ENCODE peak calls at places on chromosomes 3 and 15, in eight cellular contexts. One of them, this sample, is unnamed.

GRCh38 chr3:120791958-120792357 is 49.4 kb downstream of the GTF2E1 start:
- DNase-seq in activated gamma-delta T cell treated with Interleukin-2 at 50 U/mL for 16 hours: no peak
- DNase-seq in CD4-positive, alpha-beta memory T cell: no peak
- DNase-seq in activated T-cell treated with anti-CD3 and anti-CD28 coated beads, Interleukin-2, amount 50 U/mL, for 72 hours: no peak
- DNase-seq in CD4-positive, alpha-beta T cell: no peak
- DNase-seq in activated CD4-positive, alpha-beta T cell treated with anti-CD3 and anti-CD28 coated beads for 4 hours: no peak
- DNase-seq in T1000: no peak
- DNase-seq in kidney epithelial cell: no peak
- DNase-seq in this sample: peak; percentile 49

GRCh38 chr15:41698779-41699178 is 38.6 kb downstream of the MGA start:
- DNase-seq in kidney epithelial cell: no peak
- DNase-seq in CD4-positive, alpha-beta memory T cell: no peak
- DNase-seq in activated gamma-delta T cell treated with Interleukin-2 at 50 U/mL for 16 hours: no peak
- DNase-seq in CD4-positive, alpha-beta T cell: no peak
- DNase-seq in activated T-cell treated with anti-CD3 and anti-CD28 coated beads, Interleukin-2, amount 50 U/mL, for 72 hours: no peak
- DNase-seq in T1000: no peak
- DNase-seq in activated CD4-positive, alpha-beta T cell treated with anti-CD3 and anti-CD28 coated beads for 4 hours: no peak
- DNase-seq in this sample: peak; percentile 4

GRCh38 chr15:42156266-42156922 is at the start of gene PLA2G4F:
- DNase-seq in activated T-cell treated with anti-CD3 and anti-CD28 coated beads, Interleukin-2, amount 50 U/mL, for 72 hours: no peak
- DNase-seq in kidney epithelial cell: no peak
- DNase-seq in activated gamma-delta T cell treated with Interleukin-2 at 50 U/mL for 16 hours: no peak
- DNase-seq in activated CD4-positive, alpha-beta T cell treated with anti-CD3 and anti-CD28 coated beads for 4 hours: no peak
- DNase-seq in CD4-positive, alpha-beta T cell: no peak
- DNase-seq in CD4-positive, alpha-beta memory T cell: no peak
- DNase-seq in T1000: no peak
- DNase-seq in this sample: peak; percentile 80

GRCh38 chr3:40718681-40719080 is 193.9 kb downstream of the ZNF621 start:
- DNase-seq in activated CD4-positive, alpha-beta T cell treated with anti-CD3 and anti-CD28 coated beads for 4 hours: no peak
- DNase-seq in T1000: no peak
- DNase-seq in activated T-cell treated with anti-CD3 and anti-CD28 coated beads, Interleukin-2, amount 50 U/mL, for 72 hours: no peak
- DNase-seq in activated gamma-delta T cell treated with Interleukin-2 at 50 U/mL for 16 hours: no peak
- DNase-seq in kidney epithelial cell: no peak
- DNase-seq in CD4-positive, alpha-beta T cell: no peak
- DNase-seq in CD4-positive, alpha-beta memory T cell: no peak
- DNase-seq in this sample: no peak

GRCh38 chr15:27119695-27120266 is 148.8 kb downstream of the GABRG3 start:
- DNase-seq in CD4-positive, alpha-beta T cell: no peak
- DNase-seq in activated T-cell treated with anti-CD3 and anti-CD28 coated beads, Interleukin-2, amount 50 U/mL, for 72 hours: no peak
- DNase-seq in CD4-positive, alpha-beta memory T cell: no peak
- DNase-seq in T1000: no peak
- DNase-seq in activated gamma-delta T cell treated with Interleukin-2 at 50 U/mL for 16 hours: no peak
- DNase-seq in kidney epithelial cell: no peak
- DNase-seq in activated CD4-positive, alpha-beta T cell treated with anti-CD3 and anti-CD28 coated beads for 4 hours: no peak
- DNase-seq in this sample: no peak

GRCh38 chr3:5188419-5189405 is 1.2 kb downstream of the EDEM1 start:
- DNase-seq in activated gamma-delta T cell treated with Interleukin-2 at 50 U/mL for 16 hours: peak; percentile 47
- DNase-seq in CD4-positive, alpha-beta memory T cell: peak; percentile 71
- DNase-seq in T1000: no peak
- DNase-seq in activated T-cell treated with anti-CD3 and anti-CD28 coated beads, Interleukin-2, amount 50 U/mL, for 72 hours: peak; percentile 72
- DNase-seq in activated CD4-positive, alpha-beta T cell treated with anti-CD3 and anti-CD28 coated beads for 4 hours: peak; percentile 62
- DNase-seq in CD4-positive, alpha-beta T cell: peak; percentile 48
- DNase-seq in kidney epithelial cell: no peak
- DNase-seq in this sample: peak; percentile 59

GRCh38 chr3:151976211-151977050 is 103.0 kb downstream of the SUCNR1 start:
- DNase-seq in kidney epithelial cell: peak; percentile 98
- DNase-seq in T1000: peak; percentile 15
- DNase-seq in CD4-positive, alpha-beta T cell: no peak
- DNase-seq in activated CD4-positive, alpha-beta T cell treated with anti-CD3 and anti-CD28 coated beads for 4 hours: no peak
- DNase-seq in activated T-cell treated with anti-CD3 and anti-CD28 coated beads, Interleukin-2, amount 50 U/mL, for 72 hours: no peak
- DNase-seq in activated gamma-delta T cell treated with Interleukin-2 at 50 U/mL for 16 hours: no peak
- DNase-seq in CD4-positive, alpha-beta memory T cell: no peak
- DNase-seq in this sample: peak; percentile 87

GRCh38 chr3:55935241-55935640 is 448.1 kb upstream of the WNT5A start:
- DNase-seq in activated T-cell treated with anti-CD3 and anti-CD28 coated beads, Interleukin-2, amount 50 U/mL, for 72 hours: no peak
- DNase-seq in CD4-positive, alpha-beta memory T cell: no peak
- DNase-seq in activated CD4-positive, alpha-beta T cell treated with anti-CD3 and anti-CD28 coated beads for 4 hours: no peak
- DNase-seq in T1000: no peak
- DNase-seq in activated gamma-delta T cell treated with Interleukin-2 at 50 U/mL for 16 hours: no peak
- DNase-seq in kidney epithelial cell: no peak
- DNase-seq in CD4-positive, alpha-beta T cell: no peak
- DNase-seq in this sample: no peak

GRCh38 chr15:44066211-44066827 is 128.8 kb downstream of the FRMD5 start:
- DNase-seq in activated T-cell treated with anti-CD3 and anti-CD28 coated beads, Interleukin-2, amount 50 U/mL, for 72 hours: peak; percentile 62
- DNase-seq in T1000: peak; percentile 40
- DNase-seq in activated gamma-delta T cell treated with Interleukin-2 at 50 U/mL for 16 hours: peak; percentile 50
- DNase-seq in kidney epithelial cell: peak; percentile 19
- DNase-seq in activated CD4-positive, alpha-beta T cell treated with anti-CD3 and anti-CD28 coated beads for 4 hours: peak; percentile 65
- DNase-seq in CD4-positive, alpha-beta T cell: peak; percentile 17
- DNase-seq in CD4-positive, alpha-beta memory T cell: peak; percentile 41
- DNase-seq in this sample: peak; percentile 84

GRCh38 chr3:187256217-187256616 is 35.3 kb downstream of the MASP1 start:
- DNase-seq in CD4-positive, alpha-beta T cell: no peak
- DNase-seq in T1000: no peak
- DNase-seq in activated T-cell treated with anti-CD3 and anti-CD28 coated beads, Interleukin-2, amount 50 U/mL, for 72 hours: no peak
- DNase-seq in CD4-positive, alpha-beta memory T cell: no peak
- DNase-seq in activated gamma-delta T cell treated with Interleukin-2 at 50 U/mL for 16 hours: no peak
- DNase-seq in activated CD4-positive, alpha-beta T cell treated with anti-CD3 and anti-CD28 coated beads for 4 hours: no peak
- DNase-seq in kidney epithelial cell: no peak
- DNase-seq in this sample: no peak